ENCODE peak calls at places on chromosomes 1 and 21, in nine cellular contexts. B, M, G, K, R, V, I, L and Y are unnamed samples.

GRCh38 chr1:222105393-222105737 is 363.5 kb upstream of the DUSP10 start:
- DNase-seq in B (no peak), M (peak), G (no peak), K (no peak), R (no peak), V (no peak), I (no peak), L (peak), Y (no peak)

GRCh38 chr1:2481885-2482284 is 5.8 kb downstream of the PLCH2 start:
- DNase-seq in B (no peak), M (no peak), G (peak), K (no peak), R (no peak), V (no peak), I (no peak), L (no peak), Y (no peak)

GRCh38 chr1:29332204-29332603 is 95.9 kb downstream of the PTPRU start:
- DNase-seq in B (no peak), M (peak), G (no peak), K (no peak), R (no peak), V (no peak), I (no peak), L (peak), Y (peak)

GRCh38 chr1:158227904-158228623 is 26.2 kb upstream of the CD1A start:
- DNase-seq in B (no peak), M (no peak), G (no peak), K (no peak), R (no peak), V (no peak), I (no peak), L (no peak), Y (no peak)

GRCh38 chr21:37658994-37659458 is 257.2 kb downstream of the KCNJ6 start:
- DNase-seq in B (no peak), M (no peak), G (no peak), K (no peak), R (peak), V (peak), I (peak), L (no peak), Y (peak)

GRCh38 chr1:232713785-232714184 is 83.9 kb upstream of the SIPA1L2 start:
- DNase-seq in B (no peak), M (no peak), G (no peak), K (no peak), R (no peak), V (no peak), I (no peak), L (no peak), Y (no peak)

GRCh38 chr1:112862753-112863426 is 93.1 kb downstream of the SLC16A1 start:
- DNase-seq in B (no peak), M (no peak), G (peak), K (no peak), R (no peak), V (no peak), I (no peak), L (no peak), Y (no peak)

GRCh38 chr1:161175771-161176453 is 1.4 kb downstream of the B4GALT3 start:
- DNase-seq in B (no peak), M (no peak), G (no peak), K (no peak), R (no peak), V (no peak), I (no peak), L (no peak), Y (no peak)

GRCh38 chr1:234656981-234657651 is 47.1 kb upstream of the IRF2BP2 start:
- DNase-seq in B (peak), M (peak), G (peak), K (no peak), R (peak), V (no peak), I (peak), L (no peak), Y (peak)

GRCh38 chr1:63621698-63622097 is 28.5 kb downstream of the PGM1 start:
- DNase-seq in B (no peak), M (no peak), G (peak), K (peak), R (no peak), V (peak), I (peak), L (no peak), Y (peak)

GRCh38 chr21:25759573-25759972 is 24.8 kb downstream of the GABPA start:
- DNase-seq in B (no peak), M (no peak), G (no peak), K (no peak), R (no peak), V (no peak), I (no peak), L (no peak), Y (no peak)

GRCh38 chr1:67126974-67127373 is 7.8 kb downstream of the C1orf141 start:
- DNase-seq in B (no peak), M (no peak), G (no peak), K (no peak), R (no peak), V (no peak), I (no peak), L (no peak), Y (no peak)

GRCh38 chr1:226722901-226723639 is 16.0 kb downstream of the ITPKB start:
- DNase-seq in B (no peak), M (no peak), G (no peak), K (no peak), R (no peak), V (no peak), I (no peak), L (peak), Y (no peak)

GRCh38 chr1:110617589-110617988 is 11.4 kb upstream of the KCNA2 start:
- DNase-seq in B (no peak), M (no peak), G (no peak), K (no peak), R (no peak), V (no peak), I (no peak), L (peak), Y (no peak)

GRCh38 chr1:151133339-151133761 is 13.1 kb downstream of the SEMA6C start:
- DNase-seq in B (no peak), M (no peak), G (no peak), K (no peak), R (no peak), V (no peak), I (no peak), L (peak), Y (no peak)

GRCh38 chr1:222833484-222833883 is 18.6 kb downstream of the DISP1 start:
- DNase-seq in B (no peak), M (no peak), G (no peak), K (no peak), R (no peak), V (no peak), I (no peak), L (no peak), Y (no peak)

GRCh38 chr1:23592209-23592905 is 33.1 kb upstream of the ID3 start:
- DNase-seq in B (peak), M (no peak), G (peak), K (no peak), R (no peak), V (no peak), I (peak), L (no peak), Y (no peak)

GRCh38 chr1:29124366-29125236 is 898 bp upstream of the TMEM200B start:
- DNase-seq in B (peak), M (peak), G (peak), K (peak), R (peak), V (peak), I (peak), L (peak), Y (peak)

GRCh38 chr1:172394167-172394751 is 26.2 kb upstream of the C1orf105 start:
- DNase-seq in B (peak), M (peak), G (peak), K (no peak), R (no peak), V (no peak), I (peak), L (no peak), Y (peak)

GRCh38 chr1:38815903-38816627 is 43.5 kb downstream of the RRAGC start:
- DNase-seq in B (peak), M (peak), G (no peak), K (no peak), R (no peak), V (no peak), I (no peak), L (no peak), Y (no peak)
- H3K4me3 ChIP-seq in B (peak), M (no peak), G (no peak), K (no peak), R (no peak), V (no peak), I (no peak), L (no peak), Y (no peak)

DNA sequence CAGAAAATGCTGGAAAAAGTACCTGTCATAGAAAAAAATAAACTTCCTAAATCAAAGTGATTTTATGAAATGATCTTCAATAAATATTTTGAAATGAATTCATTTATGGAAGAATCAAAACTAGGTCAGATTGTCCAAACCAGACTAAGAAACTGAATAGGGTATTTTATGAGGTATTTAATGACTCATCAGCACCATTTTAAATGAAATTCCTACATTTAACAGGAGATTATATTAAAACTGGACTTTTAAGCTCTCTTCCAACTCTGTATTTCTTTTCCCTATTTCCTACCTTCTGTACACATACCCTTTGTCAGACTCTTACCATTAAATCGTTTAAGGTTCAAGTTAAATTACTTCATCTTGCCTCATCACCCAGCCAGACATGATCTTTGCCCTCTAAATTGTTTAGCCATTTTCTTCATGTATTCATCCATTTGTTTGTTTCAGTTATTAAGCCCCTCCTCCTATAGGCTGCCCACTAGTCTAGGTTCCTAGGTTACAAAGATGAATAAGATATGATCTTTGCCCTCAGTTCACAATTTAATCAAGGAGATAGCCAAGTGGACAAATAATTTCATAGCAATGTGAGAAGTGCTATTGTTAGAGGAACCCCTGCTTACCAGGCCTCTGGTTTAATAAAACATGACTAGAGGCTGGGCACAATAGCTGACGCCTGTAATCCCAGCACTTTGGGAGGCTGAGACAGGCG is 25.0 kb downstream of the TATDN3 start:
- DNase-seq in B (no peak), M (no peak), G (no peak), K (no peak), R (no peak), V (no peak), I (no peak), L (no peak), Y (no peak)
- TF ChIP-seq CTCF in B (no peak), M (no peak), G (no peak), K (no peak), R (no peak), V (no peak), I (no peak), L (no peak), Y (no peak)

GRCh38 chr1:25623007-25623406 is 6.4 kb downstream of the MAN1C1 start:
- DNase-seq in B (no peak), M (no peak), G (no peak), K (no peak), R (no peak), V (no peak), I (no peak), L (no peak), Y (no peak)

GRCh38 chr1:25620701-25621350 is 4.2 kb downstream of the MAN1C1 start:
- DNase-seq in B (no peak), M (no peak), G (no peak), K (no peak), R (no peak), V (no peak), I (no peak), L (no peak), Y (no peak)

GRCh38 chr1:25622526-25622925 is 5.9 kb downstream of the MAN1C1 start:
- DNase-seq in B (no peak), M (no peak), G (peak), K (no peak), R (no peak), V (no peak), I (no peak), L (peak), Y (no peak)

GRCh38 chr1:25620211-25620610 is 3.6 kb downstream of the MAN1C1 start:
- DNase-seq in B (no peak), M (no peak), G (no peak), K (no peak), R (no peak), V (no peak), I (no peak), L (no peak), Y (no peak)

DNA sequence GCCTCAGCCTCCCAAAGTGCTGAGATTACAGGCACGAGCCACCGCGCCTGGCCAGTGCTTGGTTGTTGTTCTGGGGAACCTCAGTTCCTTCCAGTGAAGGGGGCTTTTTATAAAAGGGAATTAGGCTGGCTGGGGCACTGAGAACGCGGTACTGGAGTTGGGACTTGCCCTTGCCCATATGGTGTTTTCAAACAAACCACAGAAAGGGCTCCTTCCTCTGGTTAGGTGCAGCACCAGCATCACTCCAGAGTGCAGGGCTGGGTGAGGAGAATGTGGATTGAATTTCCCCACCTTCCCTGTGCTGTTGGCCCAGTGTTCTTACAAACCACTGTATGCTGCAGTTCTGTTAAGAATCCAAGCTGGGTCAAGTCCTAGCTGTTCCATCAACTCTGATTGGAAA is 5.3 kb downstream of the MAN1C1 start:
- DNase-seq in B (no peak), M (no peak), G (no peak), K (no peak), R (no peak), V (no peak), I (no peak), L (no peak), Y (no peak)
- H3K4me3 ChIP-seq in B (no peak), M (no peak), G (no peak), K (no peak), R (no peak), V (no peak), I (no peak), L (no peak), Y (no peak)

DNA sequence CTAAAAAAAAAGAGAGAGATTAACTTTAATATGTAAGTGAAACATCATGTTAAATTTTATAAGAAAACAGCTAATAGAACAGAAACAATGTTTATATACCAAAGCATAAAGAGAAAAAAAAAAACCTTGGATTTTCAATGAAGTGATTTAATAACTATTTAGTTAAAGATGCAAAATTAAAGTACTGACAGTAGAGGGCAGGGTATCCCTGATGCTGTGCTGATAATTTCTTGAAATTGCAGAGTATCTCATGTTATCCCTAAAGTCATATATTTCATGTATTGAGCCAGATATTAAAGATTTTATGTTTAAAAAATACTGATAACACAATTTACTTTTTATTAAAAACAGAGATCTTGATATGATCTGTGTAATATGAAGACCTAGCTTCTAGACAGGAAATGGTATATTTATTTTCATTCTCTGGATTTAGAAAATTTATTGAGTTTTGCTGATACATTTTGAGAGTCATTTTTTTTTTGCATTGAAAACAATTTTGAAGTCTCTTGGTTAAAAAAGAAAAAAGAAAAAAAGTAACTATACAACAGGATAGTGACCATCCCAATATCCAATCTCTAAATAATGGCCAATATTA is 273.2 kb downstream of the USP25 start:
- DNase-seq in B (no peak), M (no peak), G (no peak), K (no peak), R (peak), V (no peak), I (peak), L (no peak), Y (peak)
- TF ChIP-seq CTCF in B (no peak), M (peak), G (no peak), K (peak), R (peak), V (peak), I (peak), L (peak), Y (peak)